ENCODE peak calls at places on chromosomes 4 and X, in four cellular contexts. H is mammary epithelial cell, Z is OCI-LY7, I is NB4. F is an unnamed sample.

GRCh38 chrX:129600981-129601424 is 53.8 kb downstream of the APLN start:
- DNase-seq in Z (peak; percentile 34), I (peak; percentile 43), H (peak; percentile 30), F (peak; percentile 48)

GRCh38 chr4:136183513-136183912 is 1348.8 kb downstream of the PCDH18 start:
- DNase-seq in H (no peak), I (peak; percentile 4), Z (no peak), F (no peak)

GRCh38 chrX:153969904-153970397 is 1.7 kb downstream of the HCFC1 start:
- DNase-seq in Z (peak; percentile 41), I (no peak), H (peak; percentile 20), F (no peak)

GRCh38 chr4:184344899-184345572 is 127.4 kb upstream of the ENPP6 start:
- DNase-seq in I (no peak), Z (no peak), H (no peak), F (no peak)

GRCh38 chrX:119648421-119648775 is 42.2 kb upstream of the NKRF start:
- DNase-seq in Z (no peak), I (no peak), H (no peak), F (no peak)

GRCh38 chr4:99536148-99536728 is 25.4 kb downstream of the C4orf17 start:
- DNase-seq in Z (no peak), H (no peak), I (no peak), F (no peak)

GRCh38 chr4:56050584-56050983 is 101.8 kb downstream of the CEP135 start:
- DNase-seq in Z (peak; percentile 16), I (peak; percentile 14), H (no peak), F (no peak)

GRCh38 chrX:54470054-54470760 is 25.8 kb downstream of the FGD1 start:
- DNase-seq in Z (no peak), H (no peak), I (no peak), F (no peak)

GRCh38 chr4:72077346-72077745 is 45.5 kb downstream of the NPFFR2 start:
- DNase-seq in I (no peak), Z (no peak), H (no peak), F (no peak)

GRCh38 chrX:75603833-75604232 is 81.0 kb upstream of the ZDHHC15 start:
- DNase-seq in Z (peak; percentile 43), I (peak; percentile 29), H (peak; percentile 11), F (peak; percentile 48)

GRCh38 chr4:20194079-20195013 is 57.4 kb upstream of the SLIT2 start:
- DNase-seq in I (peak; percentile 71), H (peak; percentile 51), Z (no peak), F (no peak)

GRCh38 chrX:119763175-119763574 is 4.8 kb downstream of the SOWAHD start:
- DNase-seq in Z (no peak), H (peak; percentile 13), I (no peak), F (no peak)

GRCh38 chr4:80192937-80193336 is 4.4 kb upstream of the PRDM8 start:
- DNase-seq in Z (no peak), H (peak; percentile 55), I (no peak), F (no peak)

GRCh38 chr4:16591867-16592266 is 306.6 kb downstream of the LDB2 start:
- DNase-seq in Z (no peak), H (no peak), I (no peak), F (no peak)

GRCh38 chr4:185464184-185464583 is 7.3 kb downstream of the CCDC110 start:
- DNase-seq in Z (no peak), I (no peak), H (no peak), F (no peak)

GRCh38 chrX:102684772-102685520 is 27.3 kb upstream of the GPRASP2 start:
- DNase-seq in Z (no peak), H (no peak), I (no peak), F (no peak)

GRCh38 chr4:8538703-8539567 is 41.3 kb upstream of the GPR78 start:
- DNase-seq in Z (no peak), H (peak; percentile 94), I (no peak), F (no peak)

DNA sequence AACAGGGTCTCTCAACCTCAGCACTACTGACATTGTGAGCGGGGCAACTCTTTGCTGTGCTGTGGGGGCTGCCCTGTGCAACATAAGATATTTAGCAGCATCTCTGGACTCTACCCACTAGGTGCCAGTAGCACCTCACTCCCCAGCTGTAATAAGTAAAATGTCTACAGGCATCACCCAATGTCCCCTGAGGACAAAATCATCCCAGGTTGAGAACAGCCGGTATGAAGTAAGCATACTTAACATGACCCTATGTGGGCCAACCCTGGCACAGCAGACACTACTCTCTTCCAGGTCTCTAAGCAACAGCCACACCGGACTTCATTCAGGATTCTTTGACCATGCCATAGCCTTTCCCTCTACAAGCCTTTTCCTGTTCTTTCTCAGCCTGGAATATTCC is 10.5 kb upstream of the MGST2 start:
- DNase-seq in I (peak; percentile 53), Z (peak; percentile 49), H (peak; percentile 51), F (no peak)
- TF ChIP-seq CTCF in I (peak; percentile 8), Z (peak; percentile 71), H (peak; percentile 61), F (peak; percentile 46)

DNA sequence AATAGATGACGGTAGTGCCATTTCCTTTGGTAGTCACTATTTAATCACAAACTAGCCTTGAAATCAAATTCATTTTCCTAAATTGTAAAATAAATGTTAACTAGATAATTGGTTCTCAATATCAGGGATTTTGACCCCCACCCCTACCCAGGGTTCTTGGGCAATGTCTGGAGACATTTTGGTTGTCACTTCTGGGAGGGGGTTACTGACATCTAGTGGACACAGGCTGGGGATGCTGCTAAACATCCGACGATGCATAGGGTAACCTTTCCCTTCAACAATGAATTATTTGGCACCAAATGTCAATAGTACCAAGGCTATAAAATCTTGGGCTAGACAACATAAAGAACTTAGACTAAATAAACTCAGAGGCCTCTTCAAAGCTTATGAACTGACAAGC is 285.8 kb upstream of the TRPC5 start:
- DNase-seq in H (no peak), I (peak; percentile 9), Z (no peak), F (no peak)
- TF ChIP-seq CTCF in H (peak; percentile 10), I (peak; percentile 52), Z (peak; percentile 24), F (peak; percentile 23)

DNA sequence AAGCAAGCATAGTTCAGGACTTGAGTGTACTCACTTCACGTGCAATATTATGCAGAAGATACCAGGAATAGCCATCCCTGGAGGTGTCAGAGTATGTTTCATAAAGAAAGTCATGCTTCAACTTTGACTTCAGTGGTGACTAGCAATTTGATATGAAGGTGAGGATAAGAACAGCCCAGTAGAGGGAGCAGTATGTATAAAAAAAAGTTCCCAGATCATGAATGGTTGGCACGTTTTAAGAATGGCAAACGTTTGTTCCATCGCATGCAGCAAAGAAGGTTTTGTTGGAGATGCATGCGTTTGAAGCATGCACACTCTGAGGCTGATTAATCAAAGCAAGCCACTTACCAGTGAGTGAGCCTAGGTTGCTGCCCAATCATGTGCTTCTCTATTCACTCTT is 33.5 kb upstream of the SLITRK4 start:
- DNase-seq in I (peak; percentile 15), Z (no peak), H (peak; percentile 24), F (no peak)
- TF ChIP-seq CTCF in I (no peak), Z (peak; percentile 40), H (peak; percentile 43), F (no peak)

GRCh38 chr4:3010998-3011397 is 47.6 kb downstream of the GRK4 start:
- DNase-seq in Z (no peak), H (peak; percentile 55), I (no peak), F (no peak)

GRCh38 chr4:3011456-3012220 is 48.3 kb downstream of the GRK4 start:
- DNase-seq in Z (no peak), H (no peak), I (no peak), F (no peak)

GRCh38 chr4:3007724-3008123 is 44.4 kb downstream of the GRK4 start:
- DNase-seq in H (no peak), I (no peak), Z (no peak), F (no peak)

GRCh38 chr4:3010577-3010976 is 47.2 kb downstream of the GRK4 start:
- DNase-seq in H (peak; percentile 40), I (no peak), Z (no peak), F (no peak)

DNA sequence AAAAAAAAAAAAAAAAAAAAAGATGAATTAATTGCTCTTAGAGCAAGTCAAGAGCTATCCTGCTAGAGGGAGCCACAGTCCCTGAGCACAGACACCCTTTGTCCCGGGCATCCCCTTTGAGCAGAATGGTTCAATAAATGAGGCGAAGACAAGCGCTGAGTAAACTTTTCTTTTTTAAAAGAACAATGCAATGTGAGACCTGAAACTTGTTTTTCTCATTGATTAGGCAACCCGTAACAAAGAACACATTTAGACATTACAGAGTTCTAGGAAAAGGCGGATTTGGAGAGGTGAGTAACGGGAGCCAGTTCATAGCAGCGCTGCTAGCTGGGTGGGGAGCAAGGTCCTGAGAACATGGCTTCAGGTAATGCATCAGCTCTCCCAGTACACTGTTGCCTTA is 46.1 kb downstream of the GRK4 start:
- DNase-seq in H (peak; percentile 65), I (peak; percentile 40), Z (peak; percentile 29), F (peak; percentile 56)
- TF ChIP-seq CTCF in H (peak; percentile 52), I (peak; percentile 12), Z (peak; percentile 46), F (peak; percentile 31)

F was measured in GM13977.